ENCODE peak calls at places on chromosomes 1 and 21, in six cellular contexts. E is M059J; N is stimulated activated CD4-positive, alpha-beta T cell treated with anti-CD3 and anti-CD28 coated beads, Interleukin-2, amount 100 ng/mL, for 4 hours; M is ACHN; A is T-helper 17 cell; J is NCI-H1930. Z is an unnamed sample.

GRCh38 chr1:8661185-8662110 is 156.0 kb downstream of the RERE start:
- DNase-seq in E (peak), N (peak), M (peak), A (no peak), J (no peak), Z (no peak)

GRCh38 chr1:247370786-247371732 is 39.4 kb upstream of the ZNF496 start:
- DNase-seq in E (peak), N (no peak), M (no peak), A (no peak), J (no peak), Z (no peak)

GRCh38 chr1:186985889-186986491 is 157.2 kb downstream of the PLA2G4A start:
- DNase-seq in E (peak), N (no peak), M (peak), A (no peak), J (peak), Z (peak)

GRCh38 chr21:46568562-46568961 is 36.3 kb downstream of the S100B start:
- DNase-seq in E (no peak), N (no peak), M (no peak), A (no peak), J (no peak), Z (no peak)

GRCh38 chr1:220813013-220813412 is 26.3 kb downstream of the MTARC1 start:
- DNase-seq in E (peak), N (no peak), M (no peak), A (no peak), J (no peak), Z (no peak)

GRCh38 chr1:193285626-193286025 is 99.2 kb upstream of the B3GALT2 start:
- DNase-seq in E (no peak), N (no peak), M (no peak), A (no peak), J (no peak), Z (no peak)

GRCh38 chr1:206674236-206674635 is 10.5 kb upstream of the MAPKAPK2 start:
- DNase-seq in E (no peak), N (no peak), M (no peak), A (no peak), J (no peak), Z (no peak)

GRCh38 chr1:26787381-26787705 is 407 bp upstream of the PIGV start:
- DNase-seq in E (peak), N (peak), M (no peak), A (peak), J (no peak), Z (no peak)

GRCh38 chr21:38956791-38957571 is 151.3 kb downstream of the ETS2 start:
- DNase-seq in E (peak), N (no peak), M (no peak), A (no peak), J (peak), Z (peak)

GRCh38 chr1:5888606-5889211 is 103.5 kb downstream of the NPHP4 start:
- DNase-seq in E (no peak), N (no peak), M (no peak), A (no peak), J (no peak), Z (no peak)

GRCh38 chr1:224447971-224448370 is 13.4 kb upstream of the WDR26 start:
- DNase-seq in E (no peak), N (no peak), M (no peak), A (no peak), J (no peak), Z (no peak)

GRCh38 chr1:177898377-177898648 is 71.5 kb downstream of the SEC16B start:
- DNase-seq in E (no peak), N (no peak), M (no peak), A (no peak), J (no peak), Z (no peak)

GRCh38 chr1:179177182-179177581 is 52.3 kb downstream of the ABL2 start:
- DNase-seq in E (peak), N (no peak), M (no peak), A (no peak), J (no peak), Z (no peak)

GRCh38 chr1:243842978-243843490 is 7.0 kb downstream of the AKT3 start:
- DNase-seq in E (peak), N (peak), M (peak), A (no peak), J (no peak), Z (no peak)

GRCh38 chr1:115374598-115374997 is 36.5 kb upstream of the NGF start:
- DNase-seq in E (no peak), N (no peak), M (no peak), A (no peak), J (no peak), Z (no peak)

GRCh38 chr1:212288614-212289013 is 3.4 kb downstream of the PPP2R5A start:
- DNase-seq in E (peak), N (no peak), M (peak), A (no peak), J (no peak), Z (no peak)

GRCh38 chr1:145849356-145850165 is 4.1 kb downstream of the NUDT17 start:
- DNase-seq in E (peak), N (no peak), M (peak), A (no peak), J (no peak), Z (peak)

GRCh38 chr1:201149400-201149799 is 4.9 kb downstream of the TMEM9 start:
- DNase-seq in E (peak), N (no peak), M (peak), A (no peak), J (no peak), Z (peak)

GRCh38 chr1:162662013-162662412 is 29.7 kb downstream of the DDR2 start:
- DNase-seq in E (no peak), N (no peak), M (no peak), A (no peak), J (no peak), Z (no peak)

GRCh38 chr1:186473047-186473446 is 12.1 kb upstream of the PDC start:
- DNase-seq in E (no peak), N (no peak), M (no peak), A (no peak), J (no peak), Z (no peak)

GRCh38 chr1:109498161-109498801 is 4.4 kb downstream of the CYB561D1 start:
- DNase-seq in E (peak), N (peak), M (peak), A (no peak), J (no peak), Z (no peak)

Z was measured in SW480.